ENCODE peak calls at places on chromosomes 2 and 18, in eight cellular contexts. T, H, S, N, Q, M, R and J are unnamed samples.

GRCh38 chr2:62099523-62100175 is 96.3 kb upstream of the B3GNT2 start:
- DNase-seq in R (no peak), H (no peak), M (no peak), T (peak; percentile 44), S (no peak), N (no peak), Q (no peak), J (peak; percentile 51)

GRCh38 chr2:201149064-201149820 is 33.3 kb downstream of the CFLAR start:
- DNase-seq in N (no peak), M (no peak), Q (no peak), R (no peak), T (no peak), S (no peak), H (no peak), J (no peak)

GRCh38 chr2:38070438-38070837 is 5.5 kb downstream of the CYP1B1 start:
- DNase-seq in M (no peak), H (no peak), T (no peak), N (no peak), R (no peak), Q (no peak), S (no peak), J (no peak)

GRCh38 chr2:188410504-188411235 is 119.0 kb downstream of the GULP1 start:
- DNase-seq in H (peak; percentile 17), R (no peak), Q (no peak), T (no peak), M (no peak), N (no peak), S (no peak), J (no peak)

GRCh38 chr2:129912871-129913694 is 66.4 kb upstream of the RAB6C start:
- DNase-seq in M (no peak), T (no peak), H (no peak), S (no peak), N (no peak), Q (no peak), R (no peak), J (no peak)

GRCh38 chr2:19806591-19806990 is 95.2 kb downstream of the TTC32 start:
- DNase-seq in H (no peak), Q (no peak), S (no peak), R (no peak), M (no peak), T (no peak), N (no peak), J (no peak)

GRCh38 chr18:5073026-5073944 is 123.8 kb downstream of the AKAIN1 start:
- DNase-seq in M (peak; percentile 26), H (peak; percentile 63), T (peak; percentile 36), Q (no peak), R (no peak), N (no peak), S (no peak), J (peak; percentile 30)

GRCh38 chr18:35478520-35479435 is 19.0 kb downstream of the INO80C start:
- DNase-seq in S (no peak), H (no peak), R (no peak), N (no peak), T (no peak), M (peak; percentile 68), Q (no peak), J (no peak)

GRCh38 chr18:50340078-50340477 is 34.8 kb upstream of the SKA1 start:
- DNase-seq in R (no peak), S (no peak), H (no peak), N (no peak), Q (no peak), T (no peak), M (no peak), J (no peak)

GRCh38 chr2:189821953-189822748 is 37.9 kb downstream of the PMS1 start:
- DNase-seq in H (no peak), Q (no peak), N (no peak), T (no peak), R (no peak), M (no peak), S (no peak), J (no peak)

GRCh38 chr2:25632396-25632795 is 41.0 kb downstream of the DTNB start:
- DNase-seq in S (no peak), R (no peak), T (no peak), H (no peak), Q (no peak), N (no peak), M (no peak), J (no peak)

GRCh38 chr2:24489942-24490673 is 946 bp upstream of the NCOA1 start:
- DNase-seq in R (no peak), H (peak; percentile 49), S (no peak), T (peak; percentile 24), N (no peak), Q (no peak), M (no peak), J (no peak)

GRCh38 chr2:120867290-120868231 is 131.9 kb downstream of the GLI2 start:
- DNase-seq in N (peak; percentile 76), H (peak; percentile 45), Q (peak; percentile 95), T (no peak), M (peak; percentile 77), R (no peak), S (peak; percentile 89), J (no peak)

GRCh38 chr2:204913854-204914464 is 368.7 kb downstream of the PARD3B start:
- DNase-seq in Q (no peak), T (no peak), N (no peak), S (no peak), M (no peak), H (no peak), R (no peak), J (no peak)